ENCODE peak calls at places on chromosomes 4 and X, in ten cellular contexts. S is prostate gland, U is A549, Q is cardiac muscle cell, K is mammary epithelial cell, H is lower leg skin, F is lower lobe of right lung, W is WERI-Rb-1, M is stomach, C is left lung. O is an unnamed sample.

GRCh38 chrX:107678957-107679740 is 50.8 kb downstream of the PRPS1 start:
- DNase-seq in S (no peak), U (peak; percentile 24), Q (no peak), K (peak; percentile 63), H (peak; percentile 96), F (peak; percentile 82), W (no peak), M (peak; percentile 67), C (peak; percentile 68), O (no peak)

GRCh38 chr4:40046311-40046980 is 10.2 kb upstream of the N4BP2 start:
- DNase-seq in S (peak; percentile 70), U (peak; percentile 83), Q (peak; percentile 25), K (peak; percentile 31), H (no peak), F (peak; percentile 60), W (no peak), M (peak; percentile 82), C (peak; percentile 46), O (peak; percentile 81)

GRCh38 chr4:41399191-41399590 is 138.8 kb upstream of the LIMCH1 start:
- DNase-seq in S (no peak), U (no peak), Q (no peak), K (no peak), H (no peak), F (no peak), W (no peak), M (no peak), C (no peak), O (no peak)

GRCh38 chrX:17361620-17362019 is 13.4 kb upstream of the NHS start:
- DNase-seq in S (no peak), U (peak; percentile 52), Q (no peak), K (no peak), H (no peak), F (no peak), W (peak; percentile 49), M (no peak), C (no peak), O (no peak)

GRCh38 chrX:120726294-120726693 is 96.4 kb upstream of the C1GALT1C1 start:
- DNase-seq in S (no peak), U (no peak), Q (no peak), K (no peak), H (no peak), F (no peak), W (no peak), M (no peak), C (no peak), O (no peak)

GRCh38 chrX:41085883-41086626 is 810 bp downstream of the USP9X start:
- DNase-seq in S (peak; percentile 28), U (peak; percentile 65), Q (peak; percentile 77), K (peak; percentile 56), H (peak; percentile 93), F (peak; percentile 58), W (peak; percentile 62), M (peak; percentile 50), C (peak; percentile 56), O (no peak)

GRCh38 chr4:38129452-38129830 is 169.2 kb downstream of the PTTG2 start:
- DNase-seq in S (no peak), U (no peak), Q (no peak), K (no peak), H (no peak), F (no peak), W (no peak), M (no peak), C (no peak), O (no peak)

GRCh38 chrX:20623448-20623847 is 356.7 kb upstream of the RPS6KA3 start:
- DNase-seq in S (no peak), U (peak; percentile 51), Q (no peak), K (peak; percentile 57), H (no peak), F (no peak), W (no peak), M (no peak), C (no peak), O (no peak)

GRCh38 chr4:114603455-114603854 is 4.8 kb downstream of the UGT8 start:
- DNase-seq in S (no peak), U (no peak), Q (no peak), K (no peak), H (no peak), F (no peak), W (no peak), M (no peak), C (no peak), O (no peak)

GRCh38 chrX:698246-698645 is 67.7 kb downstream of the SHOX start:
- DNase-seq in S (no peak), U (no peak), Q (no peak), K (no peak), H (peak; percentile 58), F (no peak), W (no peak), M (no peak), C (no peak), O (no peak)

GRCh38 chrX:81120936-81121351 is 80.8 kb downstream of the HMGN5 start:
- DNase-seq in S (peak; percentile 16), U (peak; percentile 60), Q (peak; percentile 66), K (peak; percentile 50), H (no peak), F (peak; percentile 43), W (peak; percentile 55), M (peak; percentile 34), C (no peak), O (no peak)

GRCh38 chrX:15769300-15769954 is 20.9 kb upstream of the ZRSR2 start:
- DNase-seq in S (no peak), U (no peak), Q (no peak), K (no peak), H (no peak), F (no peak), W (no peak), M (no peak), C (no peak), O (no peak)

GRCh38 chr4:127140306-127140705 is 492.5 kb upstream of the INTU start:
- DNase-seq in S (no peak), U (peak; percentile 20), Q (no peak), K (peak; percentile 20), H (no peak), F (no peak), W (no peak), M (no peak), C (no peak), O (no peak)

GRCh38 chrX:134544189-134544588 is 84.2 kb downstream of the HPRT1 start:
- DNase-seq in S (no peak), U (no peak), Q (no peak), K (no peak), H (no peak), F (no peak), W (no peak), M (no peak), C (no peak), O (no peak)

GRCh38 chr4:80507507-80507906 is 172.0 kb downstream of the CFAP299 start:
- DNase-seq in S (no peak), U (no peak), Q (no peak), K (no peak), H (no peak), F (no peak), W (no peak), M (no peak), C (no peak), O (no peak)

DNA sequence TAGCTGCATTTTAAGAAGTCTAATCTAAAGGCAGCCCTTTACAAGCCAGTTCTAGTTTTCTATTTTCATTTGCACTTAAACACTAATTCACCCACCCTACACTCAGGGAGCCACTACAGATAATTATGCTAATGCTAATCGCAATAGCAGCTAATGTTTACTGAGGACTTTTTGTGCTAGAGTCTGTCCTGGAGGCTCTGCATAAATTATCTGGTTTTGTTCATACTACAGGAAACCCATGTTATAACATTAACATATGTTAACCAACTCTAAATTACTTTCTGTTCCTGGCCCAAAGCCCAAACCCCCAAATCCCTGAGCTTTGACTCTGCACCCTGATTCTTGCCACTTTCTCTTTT is 476 bp upstream of the RADX start:
- DNase-seq in S (no peak), U (no peak), Q (no peak), K (no peak), H (no peak), F (no peak), W (no peak), M (no peak), C (no peak), O (no peak)
- H3K4me3 ChIP-seq in S (peak overlapping the region; percentile 20), U (peak overlapping the region; percentile 50), Q (peak overlapping the region; percentile 35), K (peak overlapping the region; percentile 43), H (peak overlapping the region; percentile 36), F (peak overlapping the region; percentile 58), W (no peak overlapping the region), M (peak overlapping the region; percentile 60), C (peak overlapping the region; percentile 25), O (peak overlapping the region; percentile 49)

DNA sequence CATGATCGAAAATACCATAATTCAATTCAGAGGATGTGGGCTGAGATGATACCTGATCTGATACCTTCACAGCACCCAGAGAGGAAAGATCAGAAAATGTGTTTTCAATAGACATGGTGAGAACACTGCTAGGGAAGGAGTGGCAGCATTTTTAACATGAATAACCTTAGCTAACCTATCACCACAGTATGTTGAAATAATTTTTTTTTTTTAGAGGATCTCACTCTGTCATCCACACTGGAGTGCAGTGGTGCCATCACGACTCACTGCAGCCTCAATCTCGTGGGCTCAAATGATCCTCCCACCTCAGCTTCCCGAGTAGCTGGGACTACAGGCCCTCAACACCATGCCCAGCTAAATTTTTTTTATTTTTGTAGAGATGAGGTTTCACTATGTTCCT is 90.5 kb upstream of the RAPGEF2 start:
- DNase-seq in S (no peak), U (peak; percentile 17), Q (no peak), K (peak; percentile 67), H (no peak), F (no peak), W (no peak), M (no peak), C (no peak), O (no peak)
- TF ChIP-seq CTCF in S (no peak), U (no peak), Q (no peak), K (no peak), H (no peak), F (no peak), W (no peak), M (no peak), C (no peak), O (no peak)

DNA sequence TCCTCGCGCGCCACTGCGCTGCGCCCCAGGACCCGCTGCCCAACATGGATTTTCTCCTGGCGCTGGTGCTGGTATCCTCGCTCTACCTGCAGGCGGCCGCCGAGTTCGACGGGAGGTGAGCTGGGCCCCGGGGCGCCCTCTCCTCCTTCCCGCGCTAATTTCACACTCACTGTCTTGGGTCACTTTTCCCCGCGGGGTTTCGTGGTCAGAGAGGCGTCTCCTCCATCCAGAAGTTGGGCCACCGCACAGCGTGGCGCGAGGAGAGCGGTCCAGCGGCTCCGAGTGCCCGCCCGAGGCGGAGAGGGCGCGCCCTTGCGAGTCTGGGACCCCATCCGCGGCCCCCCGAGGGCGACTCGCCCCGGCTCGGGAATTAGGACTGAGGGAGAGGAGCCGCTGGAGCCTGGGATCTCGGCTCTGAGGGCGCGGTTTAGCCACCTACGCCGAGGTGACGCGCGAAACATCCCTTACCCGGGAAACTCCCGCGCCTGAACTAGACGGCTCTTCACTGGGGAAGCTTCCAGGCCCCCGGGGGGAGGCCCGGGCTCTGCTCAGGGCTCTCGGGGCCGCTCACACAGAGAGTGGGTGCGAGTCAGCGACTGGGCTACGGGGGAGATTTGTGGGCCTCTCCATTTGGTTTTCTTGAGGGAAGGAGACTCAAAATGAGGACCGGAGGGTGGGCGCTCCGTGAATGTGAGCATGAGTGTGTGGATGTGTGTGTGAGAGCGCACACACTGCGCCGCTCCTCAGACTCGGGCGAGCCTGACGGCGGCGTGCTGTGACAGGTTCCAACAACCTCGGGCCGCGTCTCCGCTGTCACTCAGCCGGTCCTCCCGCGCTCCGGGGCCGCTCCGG is 564 bp downstream of the NPNT start:
- DNase-seq in S (peak; percentile 67), U (no peak), Q (peak; percentile 44), K (peak; percentile 58), H (peak; percentile 85), F (peak; percentile 67), W (peak; percentile 67), M (no peak), C (peak; percentile 54), O (no peak)
- H3K4me3 ChIP-seq in S (peak overlapping the region; percentile 51), U (peak overlapping the region; percentile 43), Q (peak overlapping the region; percentile 57), K (peak overlapping the region; percentile 36), H (peak overlapping the region; percentile 46), F (peak overlapping the region; percentile 73), W (peak overlapping the region; percentile 57), M (peak overlapping the region; percentile 60), C (peak overlapping the region; percentile 67), O (no peak overlapping the region)

GRCh38 chr4:81606796-81607550 is 135.3 kb upstream of the RASGEF1B start:
- DNase-seq in S (no peak), U (no peak), Q (no peak), K (peak; percentile 38), H (no peak), F (peak; percentile 50), W (no peak), M (no peak), C (peak; percentile 36), O (no peak)
- TF ChIP-seq CTCF in S (no peak), U (no peak), Q (no peak), K (no peak), H (no peak), F (no peak), W (no peak), M (no peak), C (no peak), O (no peak)